ENCODE peak calls at places on chromosomes 1 and 21, in four cellular contexts. L, X, T and I are unnamed samples.

GRCh38 chr21:42237577-42237976 is 18.6 kb downstream of the ABCG1 start:
- DNase-seq in X (no peak), L (no peak), T (no peak), I (no peak)

GRCh38 chr1:28123461-28123961 is 35.1 kb upstream of the EYA3 start:
- DNase-seq in X (no peak), T (no peak), L (no peak), I (no peak)

GRCh38 chr1:205842177-205842576 is 7.8 kb downstream of the PM20D1 start:
- DNase-seq in T (no peak), X (no peak), L (no peak), I (no peak)

GRCh38 chr1:223654083-223654482 is 11.4 kb downstream of the CAPN8 start:
- DNase-seq in X (no peak), T (no peak), L (peak; percentile 13), I (no peak)

GRCh38 chr1:21262282-21263051 is 27.8 kb downstream of the ECE1 start:
- DNase-seq in X (no peak), T (no peak), L (peak; percentile 45), I (no peak)

GRCh38 chr1:164369698-164370365 is 189.2 kb upstream of the PBX1 start:
- DNase-seq in L (no peak), T (no peak), X (no peak), I (no peak)

GRCh38 chr1:17572264-17572985 is 32.9 kb downstream of the ARHGEF10L start:
- DNase-seq in T (no peak), X (no peak), L (no peak), I (no peak)

GRCh38 chr1:66705100-66705499 is 47.2 kb upstream of the DYNLT5 start:
- DNase-seq in X (no peak), T (no peak), L (peak; percentile 39), I (no peak)

GRCh38 chr1:220124542-220124941 is 30.6 kb downstream of the IARS2 start:
- DNase-seq in L (no peak), T (no peak), X (no peak), I (no peak)

GRCh38 chr1:21050031-21050430 is 126.7 kb downstream of the EIF4G3 start:
- DNase-seq in T (no peak), X (no peak), L (no peak), I (no peak)

GRCh38 chr21:40355076-40355475 is 487.8 kb downstream of the PCP4 start:
- DNase-seq in X (no peak), T (no peak), L (no peak), I (no peak)

GRCh38 chr1:90317628-90318027 is 322.7 kb downstream of the ZNF326 start:
- DNase-seq in T (no peak), L (no peak), X (no peak), I (no peak)

GRCh38 chr1:231971397-231972233 is 345.0 kb downstream of the DISC1 start:
- DNase-seq in T (no peak), L (no peak), X (no peak), I (no peak)

GRCh38 chr1:165914136-165914798 is 86.9 kb downstream of the UCK2 start:
- DNase-seq in X (peak; percentile 77), L (peak; percentile 67), T (peak; percentile 54), I (peak; percentile 72)

GRCh38 chr1:201707027-201707426 is 121.9 kb upstream of the IPO9 start:
- DNase-seq in L (no peak), T (no peak), X (no peak), I (no peak)

GRCh38 chr1:938711-939504 is 15.2 kb downstream of the SAMD11 start:
- DNase-seq in T (no peak), X (no peak), L (no peak), I (no peak)

GRCh38 chr1:939511-940107 is 15.9 kb downstream of the SAMD11 start:
- DNase-seq in L (no peak), X (no peak), T (no peak), I (no peak)

GRCh38 chr1:941588-942383 is 17.3 kb downstream of the NOC2L start:
- DNase-seq in L (peak; percentile 34), T (no peak), X (peak; percentile 57), I (no peak)

GRCh38 chr1:941027-941587 is 17.4 kb downstream of the SAMD11 start:
- DNase-seq in X (no peak), T (no peak), L (no peak), I (no peak)

GRCh38 chr1:940121-941026 is 16.7 kb downstream of the SAMD11 start:
- DNase-seq in X (no peak), L (peak; percentile 27), T (no peak), I (no peak)
- H3K9ac ChIP-seq in X (peak overlapping the region; percentile 85), L (peak overlapping the region; percentile 15), T (no peak overlapping the region), I (no peak overlapping the region)

DNA sequence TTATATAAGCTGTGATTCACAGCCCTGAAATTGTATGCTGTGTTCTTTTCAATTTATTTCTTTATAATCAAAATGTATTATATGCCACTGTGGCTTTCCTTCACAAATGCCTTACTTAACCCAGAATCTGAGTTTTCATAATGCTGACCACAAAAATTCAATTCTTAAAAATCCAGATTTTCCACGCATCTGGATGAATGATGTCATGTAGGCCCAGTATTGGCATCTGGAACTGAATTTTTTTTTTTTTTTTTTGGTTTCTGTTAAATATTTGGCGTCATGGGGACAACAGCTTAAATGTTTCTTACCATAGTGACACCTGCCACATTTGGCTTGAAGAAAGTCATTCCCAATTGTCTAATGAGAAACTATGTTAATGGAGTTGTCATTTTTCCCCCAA is 296.8 kb downstream of the TM2D1 start:
- DNase-seq in X (no peak), T (no peak), L (no peak), I (no peak)
- TF ChIP-seq SUZ12 in X (no peak), T (no peak), L (no peak), I (no peak)

DNA sequence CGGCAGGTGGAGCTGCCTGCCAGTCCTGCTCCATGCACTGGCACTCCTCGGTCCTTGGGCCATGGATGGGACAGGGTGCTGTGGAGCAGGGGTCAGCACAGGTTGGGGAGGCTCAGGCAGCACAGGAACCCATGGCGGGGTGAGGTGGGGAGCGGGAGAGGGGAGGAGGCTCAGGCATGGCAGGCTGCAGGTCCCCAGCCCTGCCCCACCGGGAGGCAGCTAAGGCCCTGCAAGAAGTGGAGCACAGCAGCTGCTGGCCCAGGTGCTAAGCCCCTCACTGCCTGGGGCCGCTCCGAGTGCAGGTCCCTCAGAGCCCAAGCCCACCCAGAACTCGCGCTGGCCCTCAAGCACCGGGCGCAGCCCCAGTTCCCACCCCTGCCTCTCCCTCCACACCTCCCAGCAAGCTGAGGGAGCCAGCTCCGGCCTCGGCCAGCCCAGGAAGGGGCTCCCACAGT is 691 bp upstream of the GBP5 start:
- DNase-seq in T (no peak), L (no peak), X (no peak), I (no peak)
- H3K9ac ChIP-seq in T (no peak overlapping the region), L (no peak overlapping the region), X (no peak overlapping the region), I (no peak overlapping the region)

GRCh38 chr21:21439761-21440160 is 441.6 kb downstream of the NCAM2 start:
- DNase-seq in T (no peak), X (no peak), L (no peak), I (no peak)
- TF ChIP-seq SUZ12 in T (no peak), X (no peak), L (no peak), I (no peak)

GRCh38 chr1:171881466-171881865 is 40.2 kb downstream of the DNM3 start:
- DNase-seq in X (no peak), T (no peak), L (no peak), I (no peak)

GRCh38 chr1:171877711-171878110 is 36.4 kb downstream of the DNM3 start:
- DNase-seq in L (no peak), X (no peak), T (no peak), I (no peak)

GRCh38 chr1:171883844-171884243 is 42.5 kb downstream of the DNM3 start:
- DNase-seq in X (no peak), L (no peak), T (no peak), I (no peak)

GRCh38 chr1:171884475-171884874 is 43.2 kb downstream of the DNM3 start:
- DNase-seq in L (no peak), X (no peak), T (no peak), I (no peak)

DNA sequence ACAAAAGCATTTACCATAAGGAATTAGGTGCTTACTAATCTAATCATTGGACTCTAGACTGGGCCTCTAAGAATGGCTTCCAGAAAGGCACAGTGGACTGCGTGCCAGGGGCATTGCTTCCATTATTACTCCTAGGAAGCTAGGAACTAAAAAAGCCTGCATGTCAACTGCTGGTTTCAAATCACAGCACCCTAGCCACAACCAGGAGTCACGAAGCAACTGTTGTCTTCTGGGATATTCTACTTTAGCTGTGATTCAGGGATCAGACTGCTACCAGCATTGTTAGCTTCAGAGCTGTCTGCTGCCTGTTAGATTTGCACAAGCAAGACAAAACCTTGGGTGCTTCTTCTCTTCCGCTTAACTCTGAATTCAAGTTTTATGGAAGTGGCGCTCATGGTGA is 38.3 kb downstream of the DNM3 start:
- DNase-seq in X (no peak), T (no peak), L (no peak), I (no peak)
- H3K9ac ChIP-seq in X (no peak overlapping the region), T (no peak overlapping the region), L (no peak overlapping the region), I (no peak overlapping the region)

DNA sequence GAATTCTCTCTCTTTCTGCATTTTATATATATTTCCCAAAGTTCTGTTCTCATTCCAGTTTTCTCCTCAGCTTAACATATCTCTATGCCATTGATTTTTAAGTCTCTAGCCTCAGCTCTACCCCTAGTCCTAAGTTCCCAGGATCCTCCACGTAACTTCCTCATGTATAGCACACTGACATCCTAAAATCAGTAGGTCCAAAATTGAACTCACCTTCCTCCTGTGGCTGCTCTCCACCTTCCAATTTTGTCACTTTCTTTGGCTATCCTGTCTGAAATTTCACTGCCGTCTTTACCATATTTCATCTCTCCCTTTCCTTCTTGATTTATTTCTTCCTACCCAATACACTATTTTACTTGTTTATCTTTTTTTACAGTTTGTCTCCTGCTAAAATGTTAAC is 1.5 kb downstream of the SLAMF6 start:
- DNase-seq in T (no peak), X (no peak), L (no peak), I (no peak)
- TF ChIP-seq SUZ12 in T (no peak), X (no peak), L (no peak), I (no peak)

GRCh38 chr1:26826261-26827201 is at the start of gene ZDHHC18:
- DNase-seq in T (no peak), X (peak; percentile 40), L (peak; percentile 38), I (peak; percentile 86)
- H3K9ac ChIP-seq in T (peak within 1 kb of the TSS; percentile 82), X (peak within 1 kb of the TSS; percentile 83), L (peak within 1 kb of the TSS; percentile 73), I (peak within 1 kb of the TSS; percentile 80)

GRCh38 chr1:19086176-19086875 is 123.7 kb downstream of the UBR4 start:
- DNase-seq in X (no peak), T (no peak), L (no peak), I (no peak)
- TF ChIP-seq SUZ12 in X (no peak), T (no peak), L (no peak), I (no peak)